ENCODE peak calls at places on chromosome 10, in seven cellular contexts. One of them, this sample, is unnamed.

GRCh38 chr10:76115471-76116155 is 684.2 kb downstream of the LRMDA start:
- DNase-seq in body of pancreas: no peak
- DNase-seq in H9: no peak
- DNase-seq in GM23248: no peak
- DNase-seq in GM23338: no peak
- DNase-seq in cardiac muscle cell: peak; percentile 87
- DNase-seq in heart left ventricle: no peak
- DNase-seq in this sample: no peak

GRCh38 chr10:68558478-68558877 is 1.7 kb upstream of the TET1 start:
- DNase-seq in body of pancreas: no peak
- DNase-seq in H9: no peak
- DNase-seq in GM23248: no peak
- DNase-seq in GM23338: no peak
- DNase-seq in cardiac muscle cell: no peak
- DNase-seq in heart left ventricle: no peak
- DNase-seq in this sample: no peak

GRCh38 chr10:3045471-3046209 is 21.7 kb upstream of the PFKP start:
- DNase-seq in body of pancreas: peak; percentile 15
- DNase-seq in H9: peak; percentile 79
- DNase-seq in GM23248: peak; percentile 88
- DNase-seq in GM23338: peak; percentile 68
- DNase-seq in cardiac muscle cell: peak; percentile 97
- DNase-seq in heart left ventricle: peak; percentile 63
- DNase-seq in this sample: no peak

GRCh38 chr10:55668326-55668922 is 692.6 kb downstream of the ZWINT start:
- DNase-seq in body of pancreas: peak; percentile 29
- DNase-seq in H9: no peak
- DNase-seq in GM23248: peak; percentile 3
- DNase-seq in GM23338: peak; percentile 77
- DNase-seq in cardiac muscle cell: peak; percentile 35
- DNase-seq in heart left ventricle: no peak
- DNase-seq in this sample: peak; percentile 5

GRCh38 chr10:11017575-11018425 is at the start of gene CELF2:
- DNase-seq in body of pancreas: peak; percentile 70
- DNase-seq in H9: peak; percentile 82
- DNase-seq in GM23248: peak; percentile 60
- DNase-seq in GM23338: peak; percentile 90
- DNase-seq in cardiac muscle cell: peak; percentile 91
- DNase-seq in heart left ventricle: peak; percentile 81
- DNase-seq in this sample: peak; percentile 64

GRCh38 chr10:92753865-92754264 is 64.1 kb downstream of the HHEX start:
- DNase-seq in body of pancreas: no peak
- DNase-seq in H9: no peak
- DNase-seq in GM23248: no peak
- DNase-seq in GM23338: no peak
- DNase-seq in cardiac muscle cell: no peak
- DNase-seq in heart left ventricle: no peak
- DNase-seq in this sample: no peak

GRCh38 chr10:131453772-131454634 is 142.5 kb upstream of the TCERG1L start:
- DNase-seq in body of pancreas: peak; percentile 76
- DNase-seq in H9: peak; percentile 89
- DNase-seq in GM23248: peak; percentile 60
- DNase-seq in GM23338: peak; percentile 84
- DNase-seq in cardiac muscle cell: peak; percentile 86
- DNase-seq in heart left ventricle: peak; percentile 55
- DNase-seq in this sample: peak; percentile 22

GRCh38 chr10:44397476-44398225 is 12.8 kb upstream of the CXCL12 start:
- DNase-seq in body of pancreas: no peak
- DNase-seq in H9: no peak
- DNase-seq in GM23248: peak; percentile 31
- DNase-seq in GM23338: no peak
- DNase-seq in cardiac muscle cell: no peak
- DNase-seq in heart left ventricle: no peak
- DNase-seq in this sample: no peak

GRCh38 chr10:131895116-131895515 is 5.7 kb upstream of the PPP2R2D start:
- DNase-seq in body of pancreas: no peak
- DNase-seq in H9: no peak
- DNase-seq in GM23248: no peak
- DNase-seq in GM23338: no peak
- DNase-seq in cardiac muscle cell: no peak
- DNase-seq in heart left ventricle: no peak
- DNase-seq in this sample: no peak

GRCh38 chr10:112873541-112873940 is 76.5 kb upstream of the TCF7L2 start:
- DNase-seq in body of pancreas: no peak
- DNase-seq in H9: no peak
- DNase-seq in GM23248: no peak
- DNase-seq in GM23338: no peak
- DNase-seq in cardiac muscle cell: no peak
- DNase-seq in heart left ventricle: no peak
- DNase-seq in this sample: no peak

GRCh38 chr10:28734940-28735759 is 57.8 kb downstream of the BAMBI start:
- DNase-seq in body of pancreas: no peak
- DNase-seq in H9: no peak
- DNase-seq in GM23248: peak; percentile 58
- DNase-seq in GM23338: no peak
- DNase-seq in cardiac muscle cell: no peak
- DNase-seq in heart left ventricle: no peak
- DNase-seq in this sample: no peak

GRCh38 chr10:1620803-1621202 is 116.5 kb downstream of the ADARB2 start:
- DNase-seq in body of pancreas: no peak
- DNase-seq in H9: no peak
- DNase-seq in GM23248: no peak
- DNase-seq in GM23338: no peak
- DNase-seq in cardiac muscle cell: no peak
- DNase-seq in heart left ventricle: no peak
- DNase-seq in this sample: no peak

GRCh38 chr10:43392757-43393156 is 16.2 kb downstream of the HNRNPF start:
- DNase-seq in body of pancreas: no peak
- DNase-seq in H9: no peak
- DNase-seq in GM23248: no peak
- DNase-seq in GM23338: no peak
- DNase-seq in cardiac muscle cell: no peak
- DNase-seq in heart left ventricle: no peak
- DNase-seq in this sample: no peak

GRCh38 chr10:18653112-18653511 is 1.7 kb upstream of the NSUN6 start:
- DNase-seq in body of pancreas: no peak
- DNase-seq in H9: no peak
- DNase-seq in GM23248: no peak
- DNase-seq in GM23338: no peak
- DNase-seq in cardiac muscle cell: no peak
- DNase-seq in heart left ventricle: no peak
- DNase-seq in this sample: no peak

GRCh38 chr10:13139671-13140070 is 21.7 kb upstream of the MCM10 start:
- DNase-seq in body of pancreas: no peak
- DNase-seq in H9: no peak
- DNase-seq in GM23248: no peak
- DNase-seq in GM23338: no peak
- DNase-seq in cardiac muscle cell: no peak
- DNase-seq in heart left ventricle: no peak
- DNase-seq in this sample: no peak

GRCh38 chr10:25231751-25232150 is 57.0 kb downstream of the GPR158 start:
- DNase-seq in body of pancreas: no peak
- DNase-seq in H9: no peak
- DNase-seq in GM23248: no peak
- DNase-seq in GM23338: no peak
- DNase-seq in cardiac muscle cell: no peak
- DNase-seq in heart left ventricle: no peak
- DNase-seq in this sample: no peak

GRCh38 chr10:3080608-3081007 is 13.3 kb downstream of the PFKP start:
- DNase-seq in body of pancreas: no peak
- DNase-seq in H9: no peak
- DNase-seq in GM23248: no peak
- DNase-seq in GM23338: no peak
- DNase-seq in cardiac muscle cell: no peak
- DNase-seq in heart left ventricle: no peak
- DNase-seq in this sample: no peak

GRCh38 chr10:116398224-116398623 is 29.4 kb upstream of the PNLIPRP3 start:
- DNase-seq in body of pancreas: no peak
- DNase-seq in H9: no peak
- DNase-seq in GM23248: no peak
- DNase-seq in GM23338: peak; percentile 30
- DNase-seq in cardiac muscle cell: no peak
- DNase-seq in heart left ventricle: no peak
- DNase-seq in this sample: no peak

GRCh38 chr10:86192686-86193085 is 173.9 kb downstream of the GRID1 start:
- DNase-seq in body of pancreas: no peak
- DNase-seq in H9: no peak
- DNase-seq in GM23248: no peak
- DNase-seq in GM23338: no peak
- DNase-seq in cardiac muscle cell: no peak
- DNase-seq in heart left ventricle: no peak
- DNase-seq in this sample: no peak

GRCh38 chr10:14220026-14220425 is 110.7 kb downstream of the FRMD4A start:
- DNase-seq in body of pancreas: no peak
- DNase-seq in H9: no peak
- DNase-seq in GM23248: no peak
- DNase-seq in GM23338: no peak
- DNase-seq in cardiac muscle cell: no peak
- DNase-seq in heart left ventricle: no peak
- DNase-seq in this sample: no peak

GRCh38 chr10:68988530-68989316 is at the start of gene KIFBP:
- DNase-seq in body of pancreas: peak; percentile 98
- DNase-seq in H9: peak; percentile 97
- DNase-seq in GM23248: peak; percentile 99
- DNase-seq in GM23338: peak; percentile 99
- DNase-seq in cardiac muscle cell: peak; percentile 97
- DNase-seq in heart left ventricle: peak; percentile 93
- DNase-seq in this sample: peak; percentile 97

GRCh38 chr10:90856964-90857634 is 740 bp downstream of the HTR7 start:
- DNase-seq in body of pancreas: no peak
- DNase-seq in H9: peak; percentile 41
- DNase-seq in GM23248: peak; percentile 45
- DNase-seq in GM23338: peak; percentile 36
- DNase-seq in cardiac muscle cell: no peak
- DNase-seq in heart left ventricle: no peak
- DNase-seq in this sample: no peak

GRCh38 chr10:90856261-90856660 is 1.6 kb downstream of the HTR7 start:
- DNase-seq in body of pancreas: no peak
- DNase-seq in H9: no peak
- DNase-seq in GM23248: no peak
- DNase-seq in GM23338: peak; percentile 14
- DNase-seq in cardiac muscle cell: peak; percentile 1
- DNase-seq in heart left ventricle: no peak
- DNase-seq in this sample: no peak

GRCh38 chr10:90857635-90858488 is at the start of gene HTR7:
- DNase-seq in body of pancreas: peak; percentile 73
- DNase-seq in H9: peak; percentile 75
- DNase-seq in GM23248: peak; percentile 79
- DNase-seq in GM23338: peak; percentile 76
- DNase-seq in cardiac muscle cell: peak; percentile 73
- DNase-seq in heart left ventricle: peak; percentile 63
- DNase-seq in this sample: peak; percentile 33

GRCh38 chr10:90858489-90858968 is 690 bp upstream of the HTR7 start:
- DNase-seq in body of pancreas: no peak
- DNase-seq in H9: no peak
- DNase-seq in GM23248: peak; percentile 15
- DNase-seq in GM23338: no peak
- DNase-seq in cardiac muscle cell: no peak
- DNase-seq in heart left ventricle: no peak
- DNase-seq in this sample: no peak

GRCh38 chr10:90855126-90855525 is 2.7 kb downstream of the HTR7 start:
- DNase-seq in body of pancreas: no peak
- DNase-seq in H9: no peak
- DNase-seq in GM23248: no peak
- DNase-seq in GM23338: no peak
- DNase-seq in cardiac muscle cell: no peak
- DNase-seq in heart left ventricle: no peak
- DNase-seq in this sample: no peak
- H3K27me3 ChIP-seq in body of pancreas: no peaks in the 10 kb centered on the region
- H3K27me3 ChIP-seq in H9: peaks cover 11% of the 10 kb centered on the region
- H3K27me3 ChIP-seq in GM23248: peaks cover 2% of the 10 kb centered on the region
- H3K27me3 ChIP-seq in GM23338: peaks cover 37% of the 10 kb centered on the region
- H3K27me3 ChIP-seq in cardiac muscle cell: peaks cover 41% of the 10 kb centered on the region
- H3K27me3 ChIP-seq in heart left ventricle: peaks cover 29% of the 10 kb centered on the region
- H3K27me3 ChIP-seq in this sample: peaks cover 13% of the 10 kb centered on the region

GRCh38 chr10:110006358-110007170 is 1.2 kb upstream of the ADD3 start:
- DNase-seq in body of pancreas: no peak
- DNase-seq in H9: peak; percentile 33
- DNase-seq in GM23248: peak; percentile 92
- DNase-seq in GM23338: no peak
- DNase-seq in cardiac muscle cell: peak; percentile 18
- DNase-seq in heart left ventricle: peak; percentile 68
- DNase-seq in this sample: peak; percentile 51
- H3K4me1 ChIP-seq in body of pancreas: peaks cover 48% of the 10 kb centered on the region
- H3K4me1 ChIP-seq in H9: peaks cover 13% of the 10 kb centered on the region
- H3K4me1 ChIP-seq in GM23248: peaks cover 28% of the 10 kb centered on the region
- H3K4me1 ChIP-seq in GM23338: peaks cover 60% of the 10 kb centered on the region
- H3K4me1 ChIP-seq in cardiac muscle cell: peaks cover 39% of the 10 kb centered on the region
- H3K4me1 ChIP-seq in heart left ventricle: peaks cover 33% of the 10 kb centered on the region
- H3K4me1 ChIP-seq in this sample: peaks cover 3% of the 10 kb centered on the region

DNA sequence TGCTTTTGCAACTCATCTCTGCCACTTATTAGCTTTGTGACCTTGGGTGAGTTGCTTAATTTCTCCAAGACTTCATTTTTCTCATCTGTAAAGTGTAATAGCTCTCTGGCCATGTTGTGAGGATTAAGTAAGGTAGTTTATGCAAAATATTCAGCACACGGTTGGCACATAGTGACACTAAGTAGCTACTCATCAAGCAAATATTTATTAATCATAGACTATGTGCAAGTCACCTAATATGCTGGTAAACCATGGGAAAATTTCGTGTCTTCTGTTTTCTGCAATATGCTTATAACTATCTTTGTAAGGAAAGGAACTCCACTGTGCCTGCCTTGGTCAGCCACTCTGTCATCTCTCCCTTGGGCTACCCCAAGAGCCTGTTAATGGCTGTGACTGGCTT is 50.3 kb upstream of the EGR2 start:
- DNase-seq in body of pancreas: no peak
- DNase-seq in H9: no peak
- DNase-seq in GM23248: peak; percentile 88
- DNase-seq in GM23338: no peak
- DNase-seq in cardiac muscle cell: no peak
- DNase-seq in heart left ventricle: no peak
- DNase-seq in this sample: no peak
- H3K27me3 ChIP-seq in body of pancreas: no peaks in the 10 kb centered on the region
- H3K27me3 ChIP-seq in H9: no peaks in the 10 kb centered on the region
- H3K27me3 ChIP-seq in GM23248: no peaks in the 10 kb centered on the region
- H3K27me3 ChIP-seq in GM23338: no peaks in the 10 kb centered on the region
- H3K27me3 ChIP-seq in cardiac muscle cell: peaks cover 35% of the 10 kb centered on the region
- H3K27me3 ChIP-seq in heart left ventricle: no peaks in the 10 kb centered on the region
- H3K27me3 ChIP-seq in this sample: no peaks in the 10 kb centered on the region

DNA sequence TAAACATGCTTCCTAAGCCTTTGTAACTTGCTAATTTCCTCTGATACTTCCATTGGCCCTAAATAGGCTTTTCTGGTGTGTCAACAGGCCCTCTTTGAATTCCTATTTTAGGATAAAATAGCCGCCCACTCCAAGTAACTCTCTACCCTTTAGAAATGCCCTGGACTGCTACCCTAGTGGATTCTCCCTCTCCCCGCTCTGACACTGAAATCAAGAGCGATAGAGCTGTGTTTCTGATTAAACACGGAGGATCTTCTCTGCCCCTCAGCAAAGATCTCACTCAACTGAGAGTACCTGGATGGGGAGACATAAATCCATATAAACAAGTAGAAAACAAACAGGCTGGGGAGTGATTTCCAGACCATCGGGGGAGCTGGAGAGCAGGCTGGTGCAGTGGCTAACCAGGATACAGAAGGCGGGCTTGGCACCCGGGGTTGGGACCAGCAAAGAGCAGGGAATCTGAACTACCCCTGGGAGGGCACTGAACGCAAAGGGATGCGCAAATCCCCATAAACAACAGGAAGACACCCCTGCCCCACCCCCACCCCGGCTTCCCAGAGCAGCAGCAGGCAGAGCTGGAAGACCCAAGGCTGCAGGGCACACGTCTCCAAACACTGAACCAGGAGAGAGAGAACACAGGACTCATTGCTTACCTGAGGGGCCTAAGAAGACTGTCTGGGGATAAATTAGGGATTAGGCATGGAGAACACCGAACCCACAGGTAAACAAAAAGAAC is 2.5 kb downstream of the ASB13 start:
- DNase-seq in body of pancreas: no peak
- DNase-seq in H9: peak; percentile 52
- DNase-seq in GM23248: no peak
- DNase-seq in GM23338: peak; percentile 69
- DNase-seq in cardiac muscle cell: no peak
- DNase-seq in heart left ventricle: peak; percentile 15
- DNase-seq in this sample: no peak
- H3K4me1 ChIP-seq in body of pancreas: peaks cover 51% of the 10 kb centered on the region
- H3K4me1 ChIP-seq in H9: peaks cover 10% of the 10 kb centered on the region
- H3K4me1 ChIP-seq in GM23248: peaks cover 11% of the 10 kb centered on the region
- H3K4me1 ChIP-seq in GM23338: peaks cover 34% of the 10 kb centered on the region
- H3K4me1 ChIP-seq in cardiac muscle cell: peaks cover 13% of the 10 kb centered on the region
- H3K4me1 ChIP-seq in heart left ventricle: peaks cover 21% of the 10 kb centered on the region
- H3K4me1 ChIP-seq in this sample: peaks cover 20% of the 10 kb centered on the region